ENCODE peak calls at places on chromosomes 12 and 14, in seven cellular contexts. One of them, this sample, is unnamed.

GRCh38 chr14:61153914-61154545 is 127.1 kb downstream of the TMEM30B start:
- DNase-seq in left ventricle myocardium inferior: no peak
- DNase-seq in fibroblast of lung: no peak
- DNase-seq in heart right ventricle: no peak
- DNase-seq in tibial nerve: no peak
- DNase-seq in WERI-Rb-1: no peak
- DNase-seq in bronchial epithelial cell: no peak
- DNase-seq in this sample: no peak

GRCh38 chr14:75800792-75801191 is 139.7 kb downstream of the TTLL5 start:
- DNase-seq in fibroblast of lung: no peak
- DNase-seq in heart right ventricle: no peak
- DNase-seq in WERI-Rb-1: peak; percentile 19
- DNase-seq in bronchial epithelial cell: no peak
- DNase-seq in left ventricle myocardium inferior: no peak
- DNase-seq in tibial nerve: no peak
- DNase-seq in this sample: no peak

GRCh38 chr12:14841761-14842160 is 1.6 kb downstream of the ART4 start:
- DNase-seq in tibial nerve: peak; percentile 53
- DNase-seq in bronchial epithelial cell: peak; percentile 83
- DNase-seq in heart right ventricle: peak; percentile 28
- DNase-seq in WERI-Rb-1: no peak
- DNase-seq in fibroblast of lung: peak; percentile 28
- DNase-seq in left ventricle myocardium inferior: peak; percentile 56
- DNase-seq in this sample: no peak

GRCh38 chr14:100149789-100150611 is 9.4 kb downstream of the DEGS2 start:
- DNase-seq in left ventricle myocardium inferior: no peak
- DNase-seq in bronchial epithelial cell: peak; percentile 23
- DNase-seq in WERI-Rb-1: no peak
- DNase-seq in heart right ventricle: no peak
- DNase-seq in fibroblast of lung: no peak
- DNase-seq in tibial nerve: no peak
- DNase-seq in this sample: no peak

GRCh38 chr12:94670075-94670474 is 19.7 kb upstream of the TMCC3 start:
- DNase-seq in heart right ventricle: no peak
- DNase-seq in WERI-Rb-1: no peak
- DNase-seq in fibroblast of lung: no peak
- DNase-seq in bronchial epithelial cell: peak; percentile 53
- DNase-seq in left ventricle myocardium inferior: no peak
- DNase-seq in tibial nerve: no peak
- DNase-seq in this sample: no peak

GRCh38 chr14:29937116-29937515 is 9.5 kb upstream of the PRKD1 start:
- DNase-seq in left ventricle myocardium inferior: no peak
- DNase-seq in bronchial epithelial cell: peak; percentile 76
- DNase-seq in heart right ventricle: no peak
- DNase-seq in tibial nerve: no peak
- DNase-seq in fibroblast of lung: no peak
- DNase-seq in WERI-Rb-1: no peak
- DNase-seq in this sample: no peak

GRCh38 chr12:10641735-10642500 is 28.5 kb upstream of the MAGOHB start:
- DNase-seq in fibroblast of lung: peak; percentile 11
- DNase-seq in heart right ventricle: no peak
- DNase-seq in left ventricle myocardium inferior: no peak
- DNase-seq in WERI-Rb-1: no peak
- DNase-seq in tibial nerve: no peak
- DNase-seq in bronchial epithelial cell: peak; percentile 90
- DNase-seq in this sample: peak; percentile 62

GRCh38 chr14:30034049-30034635 is 106.5 kb upstream of the PRKD1 start:
- DNase-seq in left ventricle myocardium inferior: no peak
- DNase-seq in tibial nerve: no peak
- DNase-seq in heart right ventricle: no peak
- DNase-seq in fibroblast of lung: peak; percentile 6
- DNase-seq in WERI-Rb-1: no peak
- DNase-seq in bronchial epithelial cell: peak; percentile 6
- DNase-seq in this sample: no peak

GRCh38 chr12:67996347-67996746 is 7.1 kb downstream of the IFNG-AS1 start:
- DNase-seq in heart right ventricle: no peak
- DNase-seq in tibial nerve: no peak
- DNase-seq in fibroblast of lung: no peak
- DNase-seq in left ventricle myocardium inferior: no peak
- DNase-seq in bronchial epithelial cell: no peak
- DNase-seq in WERI-Rb-1: no peak
- DNase-seq in this sample: no peak

GRCh38 chr12:20865873-20866272 is 55.4 kb downstream of the SLCO1B3 start:
- DNase-seq in bronchial epithelial cell: peak; percentile 17
- DNase-seq in tibial nerve: no peak
- DNase-seq in WERI-Rb-1: no peak
- DNase-seq in heart right ventricle: no peak
- DNase-seq in left ventricle myocardium inferior: no peak
- DNase-seq in fibroblast of lung: no peak
- DNase-seq in this sample: no peak

GRCh38 chr12:108312885-108313203 is 26.3 kb downstream of the CMKLR1 start:
- DNase-seq in WERI-Rb-1: no peak
- DNase-seq in bronchial epithelial cell: no peak
- DNase-seq in heart right ventricle: peak; percentile 75
- DNase-seq in tibial nerve: no peak
- DNase-seq in left ventricle myocardium inferior: peak; percentile 74
- DNase-seq in fibroblast of lung: no peak
- DNase-seq in this sample: no peak

GRCh38 chr14:102926104-102926503 is 3.6 kb downstream of the AMN start:
- DNase-seq in left ventricle myocardium inferior: no peak
- DNase-seq in bronchial epithelial cell: no peak
- DNase-seq in fibroblast of lung: no peak
- DNase-seq in heart right ventricle: no peak
- DNase-seq in tibial nerve: no peak
- DNase-seq in WERI-Rb-1: no peak
- DNase-seq in this sample: no peak

GRCh38 chr14:63174760-63175191 is 29.5 kb upstream of the RHOJ start:
- DNase-seq in WERI-Rb-1: peak; percentile 23
- DNase-seq in fibroblast of lung: peak; percentile 77
- DNase-seq in bronchial epithelial cell: peak; percentile 64
- DNase-seq in left ventricle myocardium inferior: no peak
- DNase-seq in heart right ventricle: no peak
- DNase-seq in tibial nerve: peak; percentile 59
- DNase-seq in this sample: no peak

GRCh38 chr12:66813137-66813867 is 134.4 kb upstream of the GRIP1 start:
- DNase-seq in bronchial epithelial cell: peak; percentile 69
- DNase-seq in fibroblast of lung: no peak
- DNase-seq in tibial nerve: no peak
- DNase-seq in left ventricle myocardium inferior: no peak
- DNase-seq in heart right ventricle: no peak
- DNase-seq in WERI-Rb-1: no peak
- DNase-seq in this sample: no peak

DNA sequence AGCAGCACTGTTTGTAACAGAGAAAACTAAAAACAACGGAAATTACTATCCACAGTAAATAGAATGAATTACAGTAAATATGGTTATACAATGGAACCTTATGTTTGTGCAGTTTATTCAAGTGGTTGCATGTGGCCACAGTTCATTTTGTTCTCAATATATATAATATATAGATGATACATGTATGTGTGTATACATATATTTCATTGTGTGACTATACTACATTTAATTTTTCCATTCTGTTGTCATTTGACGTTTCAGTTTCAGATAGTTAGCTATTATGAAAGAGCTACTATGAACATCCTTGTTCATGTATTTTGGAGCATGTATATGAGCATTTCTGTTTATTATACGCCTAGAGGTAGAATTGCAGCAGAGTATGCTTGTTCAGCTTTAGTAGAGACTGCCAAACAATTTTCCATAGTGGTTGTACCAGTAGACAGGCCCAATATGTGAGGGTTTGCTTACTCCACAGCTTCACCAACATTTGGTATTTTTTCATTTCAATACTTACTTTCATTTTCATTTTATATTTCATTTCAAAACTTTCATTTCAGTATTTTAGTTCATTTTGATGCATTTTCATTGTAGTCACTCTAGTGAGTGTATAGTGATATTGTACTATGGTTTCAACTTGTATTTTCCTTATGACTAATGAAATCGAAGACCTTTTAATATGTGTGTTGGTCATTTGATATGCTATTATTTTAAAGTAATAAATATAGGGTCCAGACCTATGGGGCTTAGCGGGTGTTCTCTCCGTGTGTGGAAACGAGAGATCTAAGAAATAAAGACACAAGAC is 141.5 kb upstream of the FGD4 start:
- DNase-seq in tibial nerve: no peak
- DNase-seq in bronchial epithelial cell: no peak
- DNase-seq in fibroblast of lung: no peak
- DNase-seq in WERI-Rb-1: no peak
- DNase-seq in left ventricle myocardium inferior: no peak
- DNase-seq in heart right ventricle: no peak
- DNase-seq in this sample: no peak
- H3K4me3 ChIP-seq in tibial nerve: no peak overlapping the region
- H3K4me3 ChIP-seq in bronchial epithelial cell: no peak overlapping the region
- H3K4me3 ChIP-seq in fibroblast of lung: no peak overlapping the region
- H3K4me3 ChIP-seq in WERI-Rb-1: no peak overlapping the region
- H3K4me3 ChIP-seq in left ventricle myocardium inferior: no peak overlapping the region
- H3K4me3 ChIP-seq in heart right ventricle: no peak overlapping the region
- H3K4me3 ChIP-seq in this sample: no peak overlapping the region

GRCh38 chr14:73713804-73714655 is at the start of gene PNMA1:
- DNase-seq in tibial nerve: peak; percentile 85
- DNase-seq in fibroblast of lung: peak; percentile 76
- DNase-seq in bronchial epithelial cell: peak; percentile 45
- DNase-seq in heart right ventricle: peak; percentile 88
- DNase-seq in WERI-Rb-1: peak; percentile 91
- DNase-seq in left ventricle myocardium inferior: peak; percentile 89
- DNase-seq in this sample: no peak

GRCh38 chr14:73717247-73717646 is 3.1 kb upstream of the PNMA1 start:
- DNase-seq in heart right ventricle: no peak
- DNase-seq in WERI-Rb-1: no peak
- DNase-seq in fibroblast of lung: peak; percentile 68
- DNase-seq in left ventricle myocardium inferior: no peak
- DNase-seq in tibial nerve: no peak
- DNase-seq in bronchial epithelial cell: no peak
- DNase-seq in this sample: no peak

GRCh38 chr14:73713206-73713803 is 879 bp downstream of the PNMA1 start:
- DNase-seq in heart right ventricle: no peak
- DNase-seq in left ventricle myocardium inferior: no peak
- DNase-seq in WERI-Rb-1: no peak
- DNase-seq in tibial nerve: no peak
- DNase-seq in bronchial epithelial cell: no peak
- DNase-seq in fibroblast of lung: no peak
- DNase-seq in this sample: no peak

GRCh38 chr14:73714656-73715081 is 485 bp upstream of the PNMA1 start:
- DNase-seq in bronchial epithelial cell: peak; percentile 39
- DNase-seq in tibial nerve: no peak
- DNase-seq in left ventricle myocardium inferior: no peak
- DNase-seq in WERI-Rb-1: no peak
- DNase-seq in fibroblast of lung: peak; percentile 47
- DNase-seq in heart right ventricle: no peak
- DNase-seq in this sample: no peak

DNA sequence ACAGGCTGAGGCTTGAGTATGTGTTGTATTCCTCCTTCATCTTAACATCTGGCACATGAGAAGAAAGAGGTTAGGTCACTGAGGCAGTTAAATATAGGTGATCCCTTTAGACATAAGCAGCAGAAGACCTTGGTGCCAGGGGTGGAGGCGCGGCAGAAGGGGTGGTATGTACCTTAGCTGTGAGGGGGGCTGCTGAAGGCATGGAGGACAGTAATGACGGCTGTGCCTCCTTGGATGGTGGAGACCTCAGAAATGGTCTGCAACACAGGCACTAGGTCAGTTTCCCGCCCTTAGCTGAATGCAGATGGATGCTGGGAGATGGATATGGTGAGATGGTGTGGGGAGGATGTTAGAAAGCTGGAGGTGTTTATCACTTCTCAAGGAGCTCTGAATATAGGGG is 1.5 kb upstream of the PNMA1 start:
- DNase-seq in bronchial epithelial cell: no peak
- DNase-seq in heart right ventricle: no peak
- DNase-seq in left ventricle myocardium inferior: no peak
- DNase-seq in WERI-Rb-1: no peak
- DNase-seq in tibial nerve: no peak
- DNase-seq in fibroblast of lung: no peak
- DNase-seq in this sample: no peak
- H3K4me3 ChIP-seq in bronchial epithelial cell: no peak overlapping the region
- H3K4me3 ChIP-seq in heart right ventricle: no peak overlapping the region
- H3K4me3 ChIP-seq in left ventricle myocardium inferior: no peak overlapping the region
- H3K4me3 ChIP-seq in WERI-Rb-1: no peak overlapping the region
- H3K4me3 ChIP-seq in tibial nerve: no peak overlapping the region
- H3K4me3 ChIP-seq in fibroblast of lung: no peak overlapping the region
- H3K4me3 ChIP-seq in this sample: no peak overlapping the region

DNA sequence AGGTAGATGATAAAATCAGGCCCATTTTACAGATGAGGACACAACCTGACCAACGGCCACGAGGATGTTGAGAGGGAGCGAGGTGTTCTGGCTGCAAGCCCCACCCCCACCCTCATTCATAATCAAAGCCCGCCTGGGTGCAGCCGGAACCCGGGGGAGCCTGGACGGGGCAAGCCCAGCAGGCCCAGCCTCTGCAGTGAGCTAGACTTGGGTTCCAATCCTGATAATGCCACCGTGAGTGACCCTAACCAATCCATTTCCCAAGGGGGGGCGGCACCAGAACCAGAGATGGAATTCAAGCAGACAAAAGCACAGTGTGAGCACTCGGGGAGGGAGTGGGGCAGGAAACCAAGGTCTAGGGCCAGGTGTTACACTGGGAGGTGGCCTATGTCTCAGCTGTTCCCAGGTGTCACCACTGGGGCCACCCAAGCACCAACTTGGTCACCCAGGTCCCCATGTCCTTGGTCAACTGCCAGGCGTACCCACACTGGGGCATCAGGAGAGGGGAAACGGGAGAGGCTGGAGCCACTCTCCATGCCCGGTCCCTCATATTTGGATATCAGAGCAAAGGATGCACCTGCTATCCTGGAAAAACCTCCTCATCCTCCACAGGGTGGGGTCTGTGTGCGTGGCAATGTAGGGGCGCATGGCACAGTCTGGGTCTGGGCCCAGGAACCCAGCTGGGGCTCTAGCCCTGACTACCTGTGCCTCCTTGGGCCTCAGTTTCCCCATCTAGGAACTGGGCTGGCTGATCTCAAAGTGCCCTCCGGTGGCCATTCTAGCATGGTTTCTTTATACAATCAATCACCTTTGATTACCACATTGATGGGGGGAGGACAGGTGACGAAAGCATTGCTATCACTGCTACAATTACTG is 58.4 kb downstream of the FAM222A start:
- DNase-seq in WERI-Rb-1: peak; percentile 10
- DNase-seq in tibial nerve: no peak
- DNase-seq in fibroblast of lung: no peak
- DNase-seq in bronchial epithelial cell: no peak
- DNase-seq in heart right ventricle: no peak
- DNase-seq in left ventricle myocardium inferior: no peak
- DNase-seq in this sample: no peak
- H3K4me3 ChIP-seq in WERI-Rb-1: no peak overlapping the region
- H3K4me3 ChIP-seq in tibial nerve: no peak overlapping the region
- H3K4me3 ChIP-seq in fibroblast of lung: no peak overlapping the region
- H3K4me3 ChIP-seq in bronchial epithelial cell: no peak overlapping the region
- H3K4me3 ChIP-seq in heart right ventricle: no peak overlapping the region
- H3K4me3 ChIP-seq in left ventricle myocardium inferior: no peak overlapping the region
- H3K4me3 ChIP-seq in this sample: no peak overlapping the region

GRCh38 chr12:54970741-54971140 is 13.8 kb downstream of the TESPA1 start:
- DNase-seq in WERI-Rb-1: no peak
- DNase-seq in tibial nerve: no peak
- DNase-seq in left ventricle myocardium inferior: no peak
- DNase-seq in heart right ventricle: no peak
- DNase-seq in bronchial epithelial cell: no peak
- DNase-seq in fibroblast of lung: no peak
- DNase-seq in this sample: no peak

GRCh38 chr12:54967461-54967860 is 17.1 kb downstream of the TESPA1 start:
- DNase-seq in heart right ventricle: no peak
- DNase-seq in fibroblast of lung: no peak
- DNase-seq in tibial nerve: peak; percentile 20
- DNase-seq in WERI-Rb-1: no peak
- DNase-seq in left ventricle myocardium inferior: no peak
- DNase-seq in bronchial epithelial cell: peak; percentile 90
- DNase-seq in this sample: no peak

GRCh38 chr12:54968181-54968730 is 16.3 kb downstream of the TESPA1 start:
- DNase-seq in heart right ventricle: no peak
- DNase-seq in tibial nerve: no peak
- DNase-seq in bronchial epithelial cell: no peak
- DNase-seq in WERI-Rb-1: no peak
- DNase-seq in fibroblast of lung: no peak
- DNase-seq in left ventricle myocardium inferior: no peak
- DNase-seq in this sample: no peak
- H3K4me3 ChIP-seq in heart right ventricle: no peak overlapping the region
- H3K4me3 ChIP-seq in tibial nerve: no peak overlapping the region
- H3K4me3 ChIP-seq in bronchial epithelial cell: no peak overlapping the region
- H3K4me3 ChIP-seq in WERI-Rb-1: no peak overlapping the region
- H3K4me3 ChIP-seq in fibroblast of lung: no peak overlapping the region
- H3K4me3 ChIP-seq in left ventricle myocardium inferior: no peak overlapping the region
- H3K4me3 ChIP-seq in this sample: no peak overlapping the region

This sample was measured in skeletal muscle cell.